ENCODE peak calls at places on chromosomes 5 and 9, in four cellular contexts. One of them, this sample, is unnamed.

GRCh38 chr9:96219615-96220257 is 82.2 kb downstream of the HSD17B3 start:
- DNase-seq in H1: peak; percentile 84
- DNase-seq in HCT116: no peak
- DNase-seq in K562: peak; percentile 75
- DNase-seq in this sample: no peak

GRCh38 chr5:893137-893506 is 438 bp downstream of the TRIP13 start:
- DNase-seq in H1: no peak
- DNase-seq in HCT116: no peak
- DNase-seq in K562: no peak
- DNase-seq in this sample: no peak

GRCh38 chr9:73615557-73615956 is 463.9 kb downstream of the ANXA1 start:
- DNase-seq in H1: no peak
- DNase-seq in HCT116: no peak
- DNase-seq in K562: no peak
- DNase-seq in this sample: no peak

GRCh38 chr5:59598547-59598874 is 295.0 kb downstream of the PDE4D start:
- DNase-seq in H1: no peak
- DNase-seq in HCT116: no peak
- DNase-seq in K562: no peak
- DNase-seq in this sample: no peak

GRCh38 chr5:14321936-14322335 is 178.8 kb downstream of the TRIO start:
- DNase-seq in H1: no peak
- DNase-seq in HCT116: no peak
- DNase-seq in K562: no peak
- DNase-seq in this sample: no peak

GRCh38 chr9:117073539-117074336 is 341.1 kb downstream of the ASTN2 start:
- DNase-seq in H1: peak; percentile 83
- DNase-seq in HCT116: no peak
- DNase-seq in K562: peak; percentile 15
- DNase-seq in this sample: no peak

GRCh38 chr9:125317704-125318103 is 56.1 kb downstream of the GAPVD1 start:
- DNase-seq in H1: no peak
- DNase-seq in HCT116: no peak
- DNase-seq in K562: no peak
- DNase-seq in this sample: no peak

GRCh38 chr9:95724253-95724991 is 151.1 kb upstream of the ERCC6L2 start:
- DNase-seq in H1: no peak
- DNase-seq in HCT116: no peak
- DNase-seq in K562: no peak
- DNase-seq in this sample: peak; percentile 83

GRCh38 chr9:134662143-134662876 is 20.7 kb downstream of the COL5A1 start:
- DNase-seq in H1: no peak
- DNase-seq in HCT116: no peak
- DNase-seq in K562: no peak
- DNase-seq in this sample: no peak

GRCh38 chr5:160133918-160134304 is 14.7 kb upstream of the PWWP2A start:
- DNase-seq in H1: no peak
- DNase-seq in HCT116: no peak
- DNase-seq in K562: no peak
- DNase-seq in this sample: no peak

GRCh38 chr5:76403713-76403962 is 553 bp downstream of the IQGAP2 start:
- DNase-seq in H1: peak; percentile 87
- DNase-seq in HCT116: no peak
- DNase-seq in K562: no peak
- DNase-seq in this sample: no peak

GRCh38 chr5:132253008-132253441 is 4.5 kb upstream of the PDLIM4 start:
- DNase-seq in H1: no peak
- DNase-seq in HCT116: no peak
- DNase-seq in K562: no peak
- DNase-seq in this sample: no peak

GRCh38 chr5:54917323-54917722 is 68.1 kb downstream of the ESM1 start:
- DNase-seq in H1: no peak
- DNase-seq in HCT116: no peak
- DNase-seq in K562: no peak
- DNase-seq in this sample: no peak

GRCh38 chr9:98427491-98427890 is 172.0 kb upstream of the TBC1D2 start:
- DNase-seq in H1: no peak
- DNase-seq in HCT116: no peak
- DNase-seq in K562: no peak
- DNase-seq in this sample: no peak
- TF ChIP-seq EGR1 in H1: no peak
- TF ChIP-seq EGR1 in HCT116: no peak
- TF ChIP-seq EGR1 in K562: no peak
- TF ChIP-seq EGR1 in this sample: no peak

DNA sequence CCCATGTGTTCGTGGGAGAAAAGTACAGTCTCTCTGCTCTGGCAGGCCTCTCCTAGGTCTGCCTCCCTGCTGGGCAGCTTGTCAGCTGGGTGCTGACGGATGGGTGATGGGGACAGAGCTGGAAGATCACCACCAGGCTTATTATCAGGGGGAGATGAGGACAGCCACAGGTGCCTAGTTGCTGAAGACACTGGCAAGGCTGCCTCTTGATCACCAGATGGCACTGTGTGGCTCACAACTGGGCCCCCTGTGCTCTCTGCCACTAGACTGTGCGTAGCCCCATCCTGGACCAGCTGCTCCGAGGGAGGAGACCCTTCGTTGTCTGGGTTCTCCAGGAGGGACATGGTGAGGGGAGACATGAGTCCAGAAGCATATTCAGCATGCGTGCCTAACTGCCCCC is 73.0 kb downstream of the KIF24 start:
- DNase-seq in H1: no peak
- DNase-seq in HCT116: no peak
- DNase-seq in K562: no peak
- DNase-seq in this sample: no peak
- TF ChIP-seq EGR1 in H1: no peak
- TF ChIP-seq EGR1 in HCT116: no peak
- TF ChIP-seq EGR1 in K562: no peak
- TF ChIP-seq EGR1 in this sample: no peak

GRCh38 chr5:180070726-180071417 is 687 bp downstream of the RNF130 start:
- DNase-seq in H1: no peak
- DNase-seq in HCT116: no peak
- DNase-seq in K562: no peak
- DNase-seq in this sample: no peak
- TF ChIP-seq EGR1 in H1: no peak
- TF ChIP-seq EGR1 in HCT116: no peak
- TF ChIP-seq EGR1 in K562: no peak
- TF ChIP-seq EGR1 in this sample: no peak

DNA sequence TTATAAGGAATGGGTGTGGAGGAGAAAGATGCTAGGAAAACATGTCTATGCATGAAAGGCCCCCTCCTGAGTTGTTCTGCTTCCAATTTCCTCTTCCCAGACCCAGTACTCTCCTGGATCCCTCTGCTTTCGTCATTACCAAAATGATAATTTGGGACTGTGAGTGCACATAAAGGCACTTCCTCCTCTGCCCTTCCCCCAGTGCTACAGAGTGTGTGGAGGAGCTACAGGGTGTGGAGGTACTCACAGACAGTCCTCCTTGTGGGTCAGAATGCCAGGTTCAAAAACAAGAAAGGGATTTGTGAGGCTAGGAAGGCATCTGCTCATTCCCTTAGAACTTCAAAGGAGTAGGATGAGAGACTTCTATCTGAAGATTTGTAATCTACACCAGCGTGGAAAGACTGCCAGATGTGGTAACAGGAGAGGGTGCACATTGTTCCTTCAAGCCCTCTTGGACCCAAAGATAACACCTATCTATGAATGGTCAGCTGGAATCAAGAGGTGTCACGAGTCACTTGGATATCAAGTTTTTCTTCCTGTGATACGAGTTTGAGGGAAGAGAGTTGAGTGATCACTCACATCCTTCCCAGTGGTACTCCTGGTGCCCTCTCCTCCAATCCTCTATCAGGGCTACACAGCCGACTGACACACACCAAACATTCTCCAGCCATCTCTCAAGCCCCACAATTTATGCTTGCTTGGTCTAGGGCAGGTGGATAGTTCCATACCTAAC is 201.1 kb downstream of the EPB41L4A start:
- DNase-seq in H1: no peak
- DNase-seq in HCT116: no peak
- DNase-seq in K562: peak; percentile 9
- DNase-seq in this sample: no peak
- TF ChIP-seq EGR1 in H1: no peak
- TF ChIP-seq EGR1 in HCT116: no peak
- TF ChIP-seq EGR1 in K562: no peak
- TF ChIP-seq EGR1 in this sample: no peak

GRCh38 chr9:18142964-18143363 is 331.0 kb upstream of the ADAMTSL1 start:
- DNase-seq in H1: no peak
- DNase-seq in HCT116: no peak
- DNase-seq in K562: no peak
- DNase-seq in this sample: no peak
- TF ChIP-seq EGR1 in H1: no peak
- TF ChIP-seq EGR1 in HCT116: no peak
- TF ChIP-seq EGR1 in K562: no peak
- TF ChIP-seq EGR1 in this sample: no peak

GRCh38 chr9:129568560-129569505 is 52.1 kb downstream of the C9orf50 start:
- DNase-seq in H1: peak; percentile 72
- DNase-seq in HCT116: no peak
- DNase-seq in K562: peak; percentile 83
- DNase-seq in this sample: no peak

GRCh38 chr9:129571298-129572051 is 49.4 kb downstream of the C9orf50 start:
- DNase-seq in H1: no peak
- DNase-seq in HCT116: no peak
- DNase-seq in K562: no peak
- DNase-seq in this sample: no peak

GRCh38 chr9:129572052-129572425 is 48.9 kb downstream of the C9orf50 start:
- DNase-seq in H1: no peak
- DNase-seq in HCT116: no peak
- DNase-seq in K562: no peak
- DNase-seq in this sample: no peak

GRCh38 chr9:129569506-129570449 is 51.1 kb downstream of the C9orf50 start:
- DNase-seq in H1: peak; percentile 56
- DNase-seq in HCT116: peak; percentile 81
- DNase-seq in K562: peak; percentile 55
- DNase-seq in this sample: no peak

DNA sequence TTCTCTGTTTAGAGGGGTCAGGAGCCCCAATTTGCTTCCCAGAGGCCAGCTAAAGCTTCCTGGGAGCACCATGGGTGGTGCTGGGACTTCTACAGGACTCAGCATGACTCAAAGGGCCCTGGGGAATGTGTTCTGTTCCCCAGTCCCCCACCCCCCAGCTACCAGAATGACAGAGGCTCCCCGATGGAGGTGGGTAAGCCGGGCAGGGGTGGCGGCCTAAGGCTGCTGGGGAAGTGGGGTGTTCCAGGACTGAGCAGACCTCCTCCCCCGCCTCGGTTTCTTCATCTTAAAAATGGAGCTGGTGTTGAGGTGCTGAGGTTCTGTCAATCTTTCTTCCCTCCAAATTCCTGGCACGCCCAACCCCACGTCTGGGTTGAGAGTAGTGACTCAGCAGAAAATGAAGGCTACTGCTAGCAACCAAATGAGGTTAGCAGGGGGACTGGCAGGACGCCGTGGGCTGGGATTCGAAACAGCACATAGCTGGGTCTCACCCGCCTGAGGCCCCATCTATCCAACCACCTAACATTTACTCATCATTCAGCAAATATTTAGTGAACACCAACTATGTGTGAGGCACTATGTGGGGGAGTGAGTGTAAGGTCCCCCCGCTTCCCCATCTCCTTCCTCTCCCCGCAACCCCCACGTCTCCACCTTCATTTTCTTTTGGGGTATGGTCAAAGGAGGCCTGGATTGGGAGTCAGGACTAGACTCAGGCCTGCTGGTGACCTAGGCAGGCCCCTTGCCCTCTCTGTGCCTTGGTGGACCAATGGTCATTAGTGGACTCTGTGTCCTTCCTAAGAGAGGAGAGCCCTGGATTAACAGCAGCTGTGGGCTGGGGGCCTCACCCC is 50.2 kb downstream of the C9orf50 start:
- DNase-seq in H1: peak; percentile 56
- DNase-seq in HCT116: peak; percentile 70
- DNase-seq in K562: peak; percentile 68
- DNase-seq in this sample: no peak
- TF ChIP-seq EGR1 in H1: no peak
- TF ChIP-seq EGR1 in HCT116: no peak
- TF ChIP-seq EGR1 in K562: peak; percentile 25
- TF ChIP-seq EGR1 in this sample: no peak

GRCh38 chr9:19870988-19871387 is 82.2 kb upstream of the SLC24A2 start:
- DNase-seq in H1: no peak
- DNase-seq in HCT116: no peak
- DNase-seq in K562: no peak
- DNase-seq in this sample: no peak

GRCh38 chr9:19876569-19877316 is 87.9 kb upstream of the SLC24A2 start:
- DNase-seq in H1: no peak
- DNase-seq in HCT116: no peak
- DNase-seq in K562: no peak
- DNase-seq in this sample: no peak

GRCh38 chr9:19875291-19875910 is 86.6 kb upstream of the SLC24A2 start:
- DNase-seq in H1: no peak
- DNase-seq in HCT116: no peak
- DNase-seq in K562: no peak
- DNase-seq in this sample: no peak
- TF ChIP-seq EGR1 in H1: no peak
- TF ChIP-seq EGR1 in HCT116: no peak
- TF ChIP-seq EGR1 in K562: no peak
- TF ChIP-seq EGR1 in this sample: no peak

GRCh38 chr9:86341007-86341491 is 13.2 kb downstream of the TUT7 start:
- DNase-seq in H1: no peak
- DNase-seq in HCT116: no peak
- DNase-seq in K562: no peak
- DNase-seq in this sample: no peak
- TF ChIP-seq EGR1 in H1: no peak
- TF ChIP-seq EGR1 in HCT116: no peak
- TF ChIP-seq EGR1 in K562: no peak
- TF ChIP-seq EGR1 in this sample: no peak

GRCh38 chr9:127633216-127633615 is 21.1 kb downstream of the STXBP1 start:
- DNase-seq in H1: no peak
- DNase-seq in HCT116: no peak
- DNase-seq in K562: no peak
- DNase-seq in this sample: no peak

GRCh38 chr9:127635198-127635735 is 23.2 kb downstream of the STXBP1 start:
- DNase-seq in H1: no peak
- DNase-seq in HCT116: no peak
- DNase-seq in K562: no peak
- DNase-seq in this sample: no peak

GRCh38 chr9:127634698-127635097 is 22.6 kb downstream of the STXBP1 start:
- DNase-seq in H1: no peak
- DNase-seq in HCT116: peak; percentile 16
- DNase-seq in K562: no peak
- DNase-seq in this sample: no peak

GRCh38 chr9:127637322-127637847 is 25.3 kb downstream of the STXBP1 start:
- DNase-seq in H1: no peak
- DNase-seq in HCT116: no peak
- DNase-seq in K562: no peak
- DNase-seq in this sample: no peak

DNA sequence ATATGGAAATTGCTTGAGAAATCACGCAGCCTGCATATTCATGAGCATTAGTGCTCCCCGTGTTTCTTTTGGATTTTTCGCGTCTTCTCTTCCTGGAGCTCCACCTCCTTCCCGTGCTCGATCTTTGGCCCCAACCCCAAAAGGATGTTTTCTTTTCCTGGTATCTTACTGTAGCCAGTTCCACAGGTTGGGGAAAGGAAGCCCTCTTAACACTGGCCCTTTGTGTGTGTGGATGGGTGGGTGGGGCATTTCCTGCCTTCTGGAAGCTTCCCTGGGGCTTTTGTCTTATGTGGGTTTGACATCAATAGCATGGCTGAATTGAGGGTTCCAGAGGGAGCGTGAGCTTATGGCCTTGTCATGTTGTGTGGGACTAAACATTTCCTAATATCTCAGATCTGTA is 21.9 kb downstream of the STXBP1 start:
- DNase-seq in H1: no peak
- DNase-seq in HCT116: peak; percentile 7
- DNase-seq in K562: no peak
- DNase-seq in this sample: no peak
- TF ChIP-seq EGR1 in H1: no peak
- TF ChIP-seq EGR1 in HCT116: no peak
- TF ChIP-seq EGR1 in K562: no peak
- TF ChIP-seq EGR1 in this sample: no peak